ENCODE peak calls at places on chromosomes 13 and 19, in four cellular contexts. B, I, A and E are unnamed samples.

GRCh38 chr13:53490732-53491131 is 462.1 kb downstream of the OLFM4 start:
- DNase-seq in A (no peak), I (no peak), B (no peak), E (no peak)

GRCh38 chr19:8557637-8558238 is 19.5 kb downstream of the MYO1F start:
- DNase-seq in A (no peak), B (no peak), I (no peak), E (no peak)

GRCh38 chr13:90803210-90803609 is 544.3 kb upstream of the MIR17HG start:
- DNase-seq in A (no peak), I (no peak), B (no peak), E (no peak)

GRCh38 chr13:24097064-24097463 is 63.5 kb upstream of the SPATA13 start:
- DNase-seq in A (no peak), I (peak), B (no peak), E (no peak)

GRCh38 chr19:10929402-10929794 is 787 bp downstream of the TIMM29 start:
- DNase-seq in A (no peak), I (no peak), B (peak), E (no peak)

GRCh38 chr13:99766641-99767045 is 204.9 kb downstream of the ZIC5 start:
- DNase-seq in I (peak), B (no peak), A (peak), E (no peak)

GRCh38 chr19:41339936-41340335 is 13.8 kb downstream of the TGFB1 start:
- DNase-seq in A (no peak), I (no peak), B (no peak), E (no peak)

GRCh38 chr13:73210218-73210883 is 151.5 kb downstream of the KLF5 start:
- DNase-seq in A (no peak), I (no peak), B (no peak), E (no peak)

GRCh38 chr19:9674669-9675357 is at the start of gene ZNF562:
- DNase-seq in B (peak), A (peak), I (peak), E (peak)

GRCh38 chr19:30428856-30429255 is 56.7 kb downstream of the ZNF536 start:
- DNase-seq in B (no peak), I (no peak), A (no peak), E (no peak)

GRCh38 chr13:43364210-43365041 is 341.0 kb downstream of the DNAJC15 start:
- DNase-seq in I (no peak), A (peak), B (no peak), E (no peak)

GRCh38 chr13:111322001-111322915 is 1.8 kb downstream of the TEX29 start:
- DNase-seq in I (no peak), B (no peak), A (no peak), E (no peak)

GRCh38 chr13:40344270-40345148 is 321.9 kb downstream of the FOXO1 start:
- DNase-seq in I (peak), B (no peak), A (peak), E (no peak)

GRCh38 chr19:10737680-10738079 is 19.8 kb downstream of the DNM2 start:
- DNase-seq in A (no peak), B (no peak), I (peak), E (no peak)

GRCh38 chr13:66329988-66330429 is 900.1 kb downstream of the PCDH9 start:
- DNase-seq in B (no peak), I (no peak), A (no peak), E (no peak)

GRCh38 chr13:76387561-76387960 is 498.6 kb downstream of the KCTD12 start:
- DNase-seq in B (no peak), I (no peak), A (no peak), E (no peak)

GRCh38 chr13:27997904-27998522 is 9.5 kb upstream of the URAD start:
- DNase-seq in A (peak), I (peak), B (peak), E (no peak)

GRCh38 chr19:46206176-46206575 is 23.4 kb upstream of the IGFL1 start:
- DNase-seq in A (peak), B (no peak), I (no peak), E (peak)

GRCh38 chr19:14559916-14560775 is 11.7 kb downstream of the NDUFB7 start:
- DNase-seq in I (no peak), A (no peak), B (no peak), E (peak)

GRCh38 chr19:46875657-46876056 is 14.9 kb downstream of the ARHGAP35 start:
- DNase-seq in I (no peak), B (no peak), A (no peak), E (no peak)

GRCh38 chr19:42389899-42390298 is at the start of gene CNFN:
- DNase-seq in I (no peak), A (no peak), B (no peak), E (no peak)

GRCh38 chr19:47247308-47247990 is 8.9 kb upstream of the CCDC9 start:
- DNase-seq in B (peak), I (peak), A (peak), E (no peak)